ENCODE peak calls at places on chromosomes 3 and 15, in seven cellular contexts. P is stomach, U is HL-60, A is vagina, B is endothelial cell of umbilical vein, F is transverse colon, R is breast epithelium. W is an unnamed sample.

GRCh38 chr3:109930592-109930991 is 593.2 kb upstream of the DPPA4 start:
- DNase-seq in B (no peak), A (no peak), R (no peak), F (no peak), U (no peak), P (no peak), W (no peak)

GRCh38 chr15:89101302-89102191 is 13.3 kb downstream of the ABHD2 start:
- DNase-seq in R (peak), A (peak), P (peak), B (peak), U (no peak), F (peak), W (no peak)

GRCh38 chr3:14525685-14526631 is 14.2 kb downstream of the GRIP2 start:
- DNase-seq in A (no peak), U (no peak), P (peak), F (no peak), R (peak), B (no peak), W (no peak)

GRCh38 chr3:14877404-14877803 is 58.6 kb downstream of the FGD5 start:
- DNase-seq in F (no peak), B (no peak), P (no peak), A (no peak), U (no peak), R (peak), W (no peak)

GRCh38 chr3:116441652-116442051 is 3.6 kb downstream of the LSAMP start:
- DNase-seq in B (no peak), R (no peak), U (no peak), A (no peak), F (no peak), P (no peak), W (no peak)

GRCh38 chr3:69959581-69959980 is 40.0 kb upstream of the SAMMSON start:
- DNase-seq in U (no peak), B (no peak), R (no peak), A (no peak), F (no peak), P (no peak), W (no peak)

GRCh38 chr15:51770902-51771301 is 19.5 kb downstream of the TMOD2 start:
- DNase-seq in F (no peak), B (no peak), U (no peak), A (no peak), P (no peak), R (no peak), W (no peak)

GRCh38 chr3:194223951-194224350 is 88.0 kb downstream of the HES1 start:
- DNase-seq in R (no peak), U (peak), F (no peak), A (no peak), P (no peak), B (no peak), W (no peak)

GRCh38 chr3:106913111-106913698 is 464.0 kb upstream of the CCDC54 start:
- DNase-seq in P (no peak), R (no peak), U (no peak), A (no peak), B (no peak), F (no peak), W (no peak)

GRCh38 chr3:64266983-64267382 is 41.7 kb upstream of the PRICKLE2 start:
- DNase-seq in U (no peak), R (no peak), P (no peak), A (no peak), F (no peak), B (no peak), W (no peak)

GRCh38 chr3:184361532-184361931 is at the start of the genes CLCN2 and POLR2H:
- DNase-seq in F (peak), A (no peak), P (peak), R (no peak), U (no peak), B (peak), W (no peak)

GRCh38 chr3:186258968-186259367 is 103.1 kb downstream of the DGKG start:
- DNase-seq in F (no peak), R (no peak), U (no peak), A (no peak), B (no peak), P (no peak), W (no peak)

GRCh38 chr3:54356299-54357037 is 234.1 kb downstream of the CACNA2D3 start:
- DNase-seq in P (no peak), B (no peak), F (no peak), A (peak), R (no peak), U (no peak), W (no peak)

GRCh38 chr15:62112616-62113593 is 46.1 kb downstream of the C2CD4A start:
- DNase-seq in P (peak), A (no peak), B (peak), F (peak), U (no peak), R (peak), W (no peak)

GRCh38 chr3:61862614-61863289 is 301.4 kb downstream of the PTPRG start:
- DNase-seq in U (no peak), P (no peak), F (no peak), B (no peak), R (no peak), A (no peak), W (no peak)

GRCh38 chr3:128358156-128358895 is 108.4 kb downstream of the DNAJB8 start:
- DNase-seq in F (no peak), B (no peak), P (no peak), U (no peak), A (no peak), R (no peak), W (no peak)

GRCh38 chr3:106850429-106850828 is 526.8 kb upstream of the CCDC54 start:
- DNase-seq in F (no peak), B (no peak), A (no peak), P (no peak), R (no peak), U (no peak), W (no peak)

GRCh38 chr15:40964006-40964405 is 10.7 kb downstream of the CHAC1 start:
- DNase-seq in B (no peak), A (no peak), U (no peak), P (no peak), F (no peak), R (no peak), W (no peak)

GRCh38 chr15:68278345-68279217 is 1.0 kb downstream of the FEM1B start:
- DNase-seq in R (peak), A (no peak), U (no peak), F (no peak), P (no peak), B (peak), W (peak)
- TF ChIP-seq POLR2AphosphoS5 in R (no peak), A (no peak), U (no peak), F (no peak), P (no peak), B (no peak), W (no peak)

GRCh38 chr15:92395176-92395521 is 1.5 kb downstream of the ST8SIA2 start:
- DNase-seq in R (no peak), F (no peak), A (no peak), U (no peak), B (no peak), P (no peak), W (no peak)

GRCh38 chr15:92393994-92394326 is 279 bp downstream of the ST8SIA2 start:
- DNase-seq in A (no peak), U (no peak), F (no peak), P (no peak), B (peak), R (no peak), W (no peak)

GRCh38 chr15:92393287-92393993 is at the start of gene ST8SIA2:
- DNase-seq in F (no peak), U (peak), B (peak), R (no peak), P (no peak), A (no peak), W (no peak)

GRCh38 chr15:92395557-92395956 is 1.9 kb downstream of the ST8SIA2 start:
- DNase-seq in F (no peak), P (no peak), A (no peak), R (no peak), U (no peak), B (no peak), W (no peak)

GRCh38 chr15:92394327-92395175 is 870 bp downstream of the ST8SIA2 start:
- DNase-seq in P (no peak), A (no peak), F (no peak), U (no peak), B (no peak), R (no peak), W (no peak)
- H3K4me3 ChIP-seq in P (peak), A (peak), F (no peak), U (no peak), B (no peak), R (peak), W (no peak)

GRCh38 chr15:80970018-80970657 is 19.5 kb downstream of the MESD start:
- DNase-seq in A (peak), R (peak), U (peak), P (peak), F (peak), B (peak), W (no peak)

GRCh38 chr15:80972276-80972675 is 17.3 kb downstream of the MESD start:
- DNase-seq in B (no peak), A (peak), F (no peak), U (no peak), P (no peak), R (no peak), W (no peak)

GRCh38 chr15:80969316-80969715 is 20.3 kb downstream of the MESD start:
- DNase-seq in B (no peak), U (no peak), P (no peak), F (no peak), A (peak), R (no peak), W (no peak)

GRCh38 chr15:80971143-80971542 is 18.5 kb downstream of the MESD start:
- DNase-seq in A (peak), F (no peak), R (no peak), U (no peak), P (no peak), B (no peak), W (no peak)

GRCh38 chr15:80970658-80971057 is 19.0 kb downstream of the MESD start:
- DNase-seq in R (no peak), U (no peak), B (no peak), P (no peak), A (peak), F (no peak), W (no peak)
- TF ChIP-seq POLR2AphosphoS5 in R (no peak), U (no peak), B (no peak), P (no peak), A (no peak), F (no peak), W (no peak)

DNA sequence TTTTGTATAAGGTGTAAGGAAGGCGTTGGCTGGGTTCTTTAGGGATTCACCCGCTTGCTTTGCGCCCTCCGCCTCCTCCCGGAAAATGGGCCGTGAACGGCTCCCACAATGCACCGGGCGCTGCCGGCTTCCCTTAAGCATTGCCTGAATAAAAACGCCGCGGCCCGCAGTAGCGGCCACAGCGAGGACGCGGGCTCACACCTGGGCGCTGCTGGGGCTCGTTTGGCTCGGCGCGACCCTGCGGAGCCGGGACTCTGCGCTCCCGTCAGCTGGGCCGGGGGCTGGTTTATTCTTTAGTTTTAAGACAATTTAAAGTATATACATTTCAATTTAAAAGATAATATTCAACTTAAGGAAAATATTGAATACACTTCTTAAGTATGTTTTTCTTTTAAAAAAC is 343.5 kb upstream of the RGMA start:
- DNase-seq in P (no peak), U (no peak), A (no peak), F (no peak), R (no peak), B (no peak), W (no peak)
- H3K4me3 ChIP-seq in P (no peak), U (no peak), A (no peak), F (no peak), R (no peak), B (no peak), W (no peak)

GRCh38 chr3:137771401-137772230 is 7.5 kb downstream of the SOX14 start:
- DNase-seq in B (no peak), P (no peak), A (no peak), U (no peak), F (no peak), R (no peak), W (no peak)
- TF ChIP-seq POLR2AphosphoS5 in B (no peak), P (no peak), A (no peak), U (no peak), F (no peak), R (no peak), W (no peak)

DNA sequence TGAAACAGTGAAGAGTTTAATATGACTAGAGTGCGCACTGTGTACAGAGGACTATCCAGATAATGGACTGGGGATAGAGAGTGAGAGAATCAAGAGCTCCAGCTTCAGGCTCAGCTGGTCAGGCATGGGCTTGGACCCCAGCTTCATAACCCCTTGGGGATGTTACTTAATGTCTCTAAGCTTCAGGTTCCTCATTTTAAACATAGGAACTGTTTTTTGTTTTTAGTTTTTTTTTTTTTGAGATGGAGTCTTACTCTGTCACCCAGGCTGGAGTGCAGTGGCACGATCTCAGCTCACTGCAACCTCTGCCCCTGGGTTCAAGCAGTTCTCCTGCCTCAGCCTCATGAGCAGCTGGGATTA is 9.9 kb upstream of the BRPF1 start:
- DNase-seq in R (no peak), B (no peak), P (no peak), A (no peak), F (no peak), U (peak), W (no peak)
- H3K4me3 ChIP-seq in R (no peak), B (no peak), P (no peak), A (no peak), F (no peak), U (no peak), W (no peak)

W was measured in spleen.